ENCODE peak calls at places on chromosomes 3 and 15, in six cellular contexts. Y, G, Z, U, T and V are unnamed samples.
A peak's percentile ranks its signal among the peaks of the same experiment; 100 is the strongest.

GRCh38 chr15:70323111-70323851 is 225.6 kb upstream of the TLE3 start:
- DNase-seq in Y (peak; percentile 51), G (no peak), Z (no peak), U (no peak), T (no peak), V (no peak)

GRCh38 chr3:155585384-155585783 is 159.5 kb downstream of the PLCH1 start:
- DNase-seq in Y (no peak), G (peak; percentile 7), Z (no peak), U (no peak), T (no peak), V (no peak)

GRCh38 chr15:75346796-75347221 is at the start of gene NEIL1:
- DNase-seq in Y (no peak), G (peak; percentile 59), Z (no peak), U (peak; percentile 16), T (no peak), V (peak; percentile 28)

GRCh38 chr3:90035643-90036042 is 928.2 kb downstream of the EPHA3 start:
- DNase-seq in Y (no peak), G (no peak), Z (no peak), U (no peak), T (no peak), V (no peak)

GRCh38 chr3:112889357-112889756 is 42.7 kb upstream of the CD200R1L start:
- DNase-seq in Y (no peak), G (no peak), Z (no peak), U (no peak), T (no peak), V (no peak)

GRCh38 chr3:150787741-150788370 is 24.9 kb upstream of the SIAH2 start:
- DNase-seq in Y (peak; percentile 74), G (peak; percentile 69), Z (no peak), U (peak; percentile 63), T (peak; percentile 53), V (no peak)

GRCh38 chr3:101635954-101636798 is 40.8 kb downstream of the ZBTB11 start:
- DNase-seq in Y (peak; percentile 56), G (peak; percentile 27), Z (no peak), U (peak; percentile 49), T (peak; percentile 44), V (peak; percentile 62)

GRCh38 chr3:108156312-108156853 is 65.6 kb upstream of the CD47 start:
- DNase-seq in Y (no peak), G (no peak), Z (no peak), U (no peak), T (no peak), V (no peak)

GRCh38 chr3:50520849-50521248 is 17.4 kb upstream of the CACNA2D2 start:
- DNase-seq in Y (no peak), G (no peak), Z (no peak), U (no peak), T (no peak), V (no peak)

GRCh38 chr3:46571684-46572083 is 5.6 kb upstream of the LRRC2 start:
- DNase-seq in Y (no peak), G (no peak), Z (no peak), U (no peak), T (no peak), V (no peak)

GRCh38 chr3:54541369-54541768 is 386.5 kb downstream of the LRTM1 start:
- DNase-seq in Y (no peak), G (no peak), Z (no peak), U (no peak), T (no peak), V (no peak)

GRCh38 chr3:94101860-94102259 is 39.0 kb downstream of the NSUN3 start:
- DNase-seq in Y (no peak), G (peak; percentile 3), Z (no peak), U (no peak), T (no peak), V (peak; percentile 7)

GRCh38 chr3:95277614-95278013 is 1214.8 kb downstream of the NSUN3 start:
- DNase-seq in Y (no peak), G (no peak), Z (no peak), U (no peak), T (no peak), V (no peak)

GRCh38 chr3:115325539-115325938 is 178.5 kb upstream of the ZBTB20 start:
- DNase-seq in Y (no peak), G (no peak), Z (no peak), U (peak; percentile 8), T (peak; percentile 5), V (peak; percentile 62)

GRCh38 chr15:67183443-67184169 is 70.9 kb downstream of the AAGAB start:
- DNase-seq in Y (no peak), G (no peak), Z (no peak), U (no peak), T (peak; percentile 84), V (no peak)

GRCh38 chr3:49673131-49673714 is 928 bp upstream of the APEH start:
- DNase-seq in Y (no peak), G (peak; percentile 73), Z (no peak), U (no peak), T (peak; percentile 45), V (peak; percentile 20)

GRCh38 chr3:13352621-13353131 is 67.4 kb downstream of the NUP210 start:
- DNase-seq in Y (no peak), G (no peak), Z (no peak), U (peak; percentile 93), T (no peak), V (no peak)

GRCh38 chr3:105170423-105170822 is 196.3 kb upstream of the ALCAM start:
- DNase-seq in Y (no peak), G (no peak), Z (no peak), U (no peak), T (no peak), V (no peak)

GRCh38 chr15:55357774-55358173 is 38.8 kb downstream of the PIGB start:
- DNase-seq in Y (peak; percentile 22), G (no peak), Z (no peak), U (no peak), T (no peak), V (no peak)

GRCh38 chr15:100284191-100284590 is 57.6 kb downstream of the ADAMTS17 start:
- DNase-seq in Y (no peak), G (no peak), Z (no peak), U (no peak), T (no peak), V (no peak)

GRCh38 chr3:112651076-112651475 is 10.1 kb upstream of the CCDC80 start:
- DNase-seq in Y (no peak), G (no peak), Z (no peak), U (no peak), T (no peak), V (no peak)

GRCh38 chr3:194711913-194712312 is 26.2 kb downstream of the FAM43A start:
- DNase-seq in Y (no peak), G (peak; percentile 43), Z (no peak), U (no peak), T (peak; percentile 32), V (no peak)

GRCh38 chr3:194323785-194324735 is 27.1 kb downstream of the CPN2 start:
- DNase-seq in Y (peak; percentile 83), G (peak; percentile 76), Z (no peak), U (peak; percentile 79), T (peak; percentile 59), V (peak; percentile 89)

GRCh38 chr3:9902372-9903237 is at the start of gene IL17RE:
- DNase-seq in Y (no peak), G (no peak), Z (no peak), U (peak; percentile 63), T (peak; percentile 41), V (peak; percentile 67)
- TF ChIP-seq JUND in Y (no peak), G (no peak), Z (no peak), U (no peak), T (no peak), V (no peak)

DNA sequence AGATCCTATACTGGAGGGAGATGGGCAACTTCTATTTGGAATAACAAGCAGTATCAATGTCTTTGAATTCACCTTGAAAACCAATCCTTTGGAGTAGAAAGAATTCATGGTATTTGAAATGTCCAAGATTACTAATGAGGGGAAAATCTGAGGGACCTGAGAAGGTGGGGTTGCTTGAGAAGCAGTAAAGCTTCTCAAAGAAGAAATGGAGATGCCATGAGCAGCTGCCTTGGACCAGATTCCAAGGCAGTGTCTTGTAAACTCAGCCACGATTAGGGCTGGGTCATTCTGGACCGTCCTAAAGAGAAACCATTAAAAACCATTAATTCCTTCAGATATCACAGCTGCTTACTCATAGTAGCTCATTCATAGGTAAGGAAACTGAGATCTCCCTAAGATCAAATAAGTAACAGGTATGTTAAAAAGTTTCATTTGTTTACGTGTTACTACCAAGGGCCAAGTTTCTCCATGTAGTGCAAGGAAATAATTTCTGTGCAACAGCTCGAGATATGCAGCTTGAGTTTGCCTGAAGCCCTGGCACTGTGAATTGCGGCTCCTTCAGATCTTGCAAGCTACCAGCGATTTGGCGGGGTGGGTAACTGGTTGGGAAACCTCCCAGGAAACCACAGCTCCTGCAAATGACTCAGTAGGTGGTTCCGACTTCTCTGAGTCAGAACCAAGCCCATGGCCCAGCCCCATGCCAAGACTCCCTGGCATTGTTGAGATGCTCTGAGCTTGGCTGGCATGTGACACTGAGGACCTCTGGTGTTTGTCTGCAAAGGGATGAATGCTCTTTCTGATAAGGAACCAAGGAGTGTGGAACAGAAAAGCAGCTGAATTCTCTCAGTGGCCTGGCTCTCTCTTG is 296.8 kb downstream of the RORA start:
- DNase-seq in Y (no peak), G (peak; percentile 19), Z (no peak), U (no peak), T (no peak), V (no peak)
- TF ChIP-seq JUND in Y (no peak), G (no peak), Z (no peak), U (no peak), T (no peak), V (no peak)

GRCh38 chr3:161821591-161821990 is 325.0 kb downstream of the OTOL1 start:
- DNase-seq in Y (no peak), G (no peak), Z (no peak), U (no peak), T (no peak), V (no peak)
- TF ChIP-seq JUND in Y (no peak), G (no peak), Z (no peak), U (no peak), T (no peak), V (no peak)

GRCh38 chr3:79516795-79517194 is 251.0 kb downstream of the ROBO1 start:
- DNase-seq in Y (no peak), G (no peak), Z (no peak), U (no peak), T (no peak), V (no peak)
- TF ChIP-seq JUND in Y (no peak), G (no peak), Z (no peak), U (no peak), T (no peak), V (no peak)

DNA sequence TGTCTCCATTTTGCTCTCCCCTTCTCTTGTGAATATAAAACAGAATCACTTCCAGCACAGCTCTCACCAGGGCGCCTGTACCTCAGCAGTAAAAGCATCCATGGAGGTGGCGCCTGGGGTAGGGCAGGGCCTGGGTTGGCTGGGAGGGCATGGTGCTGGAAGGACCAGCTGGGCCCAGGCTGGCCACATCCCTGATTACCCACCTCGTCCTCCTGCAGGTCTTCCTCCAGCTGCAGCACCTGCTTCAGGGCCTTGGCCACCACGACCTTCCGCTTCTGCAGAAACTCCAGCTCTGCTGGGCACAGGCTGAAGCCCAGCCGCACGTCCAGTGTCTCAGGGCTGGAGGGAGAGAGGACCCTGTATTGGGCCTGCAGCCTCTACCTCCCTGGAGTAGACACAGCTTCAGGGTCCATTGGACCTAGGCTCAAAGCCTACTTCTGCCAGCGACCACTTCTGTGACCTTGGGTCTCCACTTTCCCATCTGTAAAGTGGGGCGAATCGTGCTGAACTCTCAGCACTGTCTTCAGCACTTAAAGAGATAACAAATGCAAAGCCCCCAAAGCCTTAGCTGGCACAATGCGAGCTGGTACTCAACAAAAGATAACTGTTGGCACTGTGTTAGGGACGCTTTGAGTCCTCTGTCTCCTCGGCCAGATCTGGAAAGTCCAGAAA is 23.8 kb downstream of the PLA2G4E start:
- DNase-seq in Y (no peak), G (no peak), Z (no peak), U (no peak), T (no peak), V (no peak)
- TF ChIP-seq JUND in Y (no peak), G (no peak), Z (no peak), U (no peak), T (no peak), V (no peak)